ENCODE peak calls at places on chromosome 4, in five cellular contexts. V, G, W, A and B are unnamed samples.

GRCh38 chr4:141905751-141906150 is 269.4 kb downstream of the IL15 start:
- DNase-seq in V (no peak), G (no peak), W (peak), A (peak), B (no peak)

GRCh38 chr4:128715616-128716015 is 93.9 kb upstream of the JADE1 start:
- DNase-seq in V (no peak), G (no peak), W (peak), A (peak), B (no peak)

GRCh38 chr4:146545102-146545501 is 23.4 kb upstream of the SLC10A7 start:
- DNase-seq in V (no peak), G (no peak), W (peak), A (peak), B (no peak)

GRCh38 chr4:1972414-1972813 is 36.4 kb downstream of the NELFA start:
- DNase-seq in V (no peak), G (no peak), W (no peak), A (no peak), B (no peak)

GRCh38 chr4:28481565-28481964 is 1620.9 kb downstream of the STIM2 start:
- DNase-seq in V (no peak), G (no peak), W (no peak), A (no peak), B (no peak)

GRCh38 chr4:139873111-139873866 is 207.7 kb downstream of the MGST2 start:
- DNase-seq in V (no peak), G (no peak), W (peak), A (peak), B (no peak)

GRCh38 chr4:45006078-45006477 is 279.7 kb upstream of the GNPDA2 start:
- DNase-seq in V (no peak), G (no peak), W (no peak), A (no peak), B (no peak)

GRCh38 chr4:15348695-15349094 is 79.1 kb upstream of the C1QTNF7 start:
- DNase-seq in V (no peak), G (no peak), W (no peak), A (no peak), B (no peak)

GRCh38 chr4:52711271-52711670 is 40.0 kb downstream of the ERVMER34-1 start:
- DNase-seq in V (no peak), G (no peak), W (no peak), A (no peak), B (no peak)

DNA sequence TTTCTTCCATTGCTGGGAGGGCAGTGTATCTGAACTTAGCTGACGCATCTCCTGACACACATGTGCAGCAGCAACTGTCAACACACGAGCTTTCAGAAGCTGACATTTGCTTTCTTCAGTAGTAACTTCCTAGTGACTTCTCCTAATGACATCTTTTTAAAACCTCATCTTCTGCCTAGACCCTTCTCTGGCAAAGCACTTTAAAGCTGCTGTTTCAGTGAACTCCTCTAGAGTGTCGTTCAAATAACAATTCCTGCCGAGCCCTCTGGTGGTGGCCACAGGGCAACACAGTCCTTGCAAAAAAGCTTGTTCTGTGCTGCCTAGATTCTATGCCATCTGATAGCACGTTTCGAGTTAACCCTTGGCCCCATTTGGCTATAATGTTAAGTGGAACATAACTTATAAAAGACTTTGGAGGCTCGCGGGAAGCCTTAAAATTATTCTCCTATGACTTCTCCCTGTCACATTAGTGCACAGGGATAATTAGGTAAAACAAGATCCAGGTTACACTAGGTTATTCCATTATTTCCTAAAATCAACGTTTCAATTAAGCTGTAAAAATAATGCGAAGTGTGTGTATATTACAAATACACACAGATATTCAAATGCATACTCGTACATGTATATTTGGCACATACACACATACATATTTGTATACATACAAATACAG is 2340.8 kb downstream of the PCDH7 start:
- DNase-seq in V (no peak), G (peak), W (peak), A (peak), B (peak)
- TF ChIP-seq CTCF in V (peak), G (peak), W (peak), A (peak), B (peak)

GRCh38 chr4:169815606-169816005 is 57.9 kb upstream of the HPF1 start:
- DNase-seq in V (no peak), G (no peak), W (no peak), A (peak), B (no peak)
- TF ChIP-seq CTCF in V (no peak), G (no peak), W (no peak), A (no peak), B (no peak)

GRCh38 chr4:77309496-77309895 is 152.5 kb downstream of the CCNG2 start:
- DNase-seq in V (no peak), G (no peak), W (no peak), A (no peak), B (no peak)

GRCh38 chr4:77310931-77311330 is 153.9 kb downstream of the CCNG2 start:
- DNase-seq in V (no peak), G (no peak), W (no peak), A (peak), B (no peak)

GRCh38 chr4:77305766-77306165 is 148.8 kb downstream of the CCNG2 start:
- DNase-seq in V (no peak), G (no peak), W (no peak), A (no peak), B (no peak)

GRCh38 chr4:77308843-77309242 is 151.8 kb downstream of the CCNG2 start:
- DNase-seq in V (no peak), G (no peak), W (peak), A (peak), B (no peak)

GRCh38 chr4:77306496-77306895 is 149.5 kb downstream of the CCNG2 start:
- DNase-seq in V (no peak), G (no peak), W (no peak), A (no peak), B (no peak)
- TF ChIP-seq CTCF in V (no peak), G (no peak), W (no peak), A (no peak), B (no peak)

GRCh38 chr4:119823045-119823444 is 194.4 kb upstream of the PDE5A start:
- DNase-seq in V (no peak), G (no peak), W (no peak), A (no peak), B (no peak)

GRCh38 chr4:119825696-119826095 is 197.1 kb upstream of the PDE5A start:
- DNase-seq in V (no peak), G (no peak), W (no peak), A (peak), B (no peak)

DNA sequence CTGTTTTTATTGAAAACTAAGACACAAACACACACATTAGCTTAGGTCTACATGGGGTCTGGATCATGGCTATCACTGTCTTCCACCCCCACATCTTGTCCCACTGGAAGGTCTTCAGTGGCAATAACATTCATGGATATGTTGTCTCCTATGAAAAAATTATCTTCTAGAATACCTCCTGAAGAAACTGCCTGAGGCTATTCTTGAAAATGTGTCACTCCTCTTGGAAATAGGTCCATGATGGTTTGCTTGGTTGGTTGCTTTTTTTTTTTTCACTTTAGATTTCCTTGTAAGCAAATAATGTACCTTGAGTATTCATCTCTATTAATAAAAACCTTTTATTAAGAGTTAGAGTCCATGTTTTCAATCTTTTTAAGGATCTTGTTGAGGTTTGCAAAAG is 195.3 kb upstream of the PDE5A start:
- DNase-seq in V (no peak), G (no peak), W (no peak), A (no peak), B (no peak)
- TF ChIP-seq CTCF in V (no peak), G (no peak), W (no peak), A (no peak), B (no peak)

GRCh38 chr4:18042754-18043153 is 21.2 kb upstream of the LCORL start:
- DNase-seq in V (no peak), G (no peak), W (no peak), A (no peak), B (no peak)
- TF ChIP-seq CTCF in V (no peak), G (peak), W (peak), A (peak), B (peak)